ENCODE peak calls at places on chromosomes 6 and 20, in five cellular contexts. Q is HCT116, Z is erythroblast, V is Daoy, I is epithelial cell of prostate. D is an unnamed sample.

GRCh38 chr20:14189794-14190402 is 147.5 kb downstream of the FLRT3 start:
- DNase-seq in Q (peak), Z (no peak), V (no peak), I (no peak), D (peak)

GRCh38 chr20:31605902-31606677 is 1.0 kb downstream of the ID1 start:
- DNase-seq in Q (no peak), Z (peak), V (peak), I (no peak), D (peak)

GRCh38 chr20:1806456-1806855 is 88.8 kb upstream of the SIRPA start:
- DNase-seq in Q (no peak), Z (no peak), V (no peak), I (no peak), D (no peak)

GRCh38 chr6:137830562-137830961 is 36.5 kb upstream of the TNFAIP3 start:
- DNase-seq in Q (no peak), Z (no peak), V (no peak), I (no peak), D (no peak)

GRCh38 chr20:5095454-5095853 is 24.3 kb downstream of the PCNA start:
- DNase-seq in Q (no peak), Z (no peak), V (no peak), I (no peak), D (no peak)

GRCh38 chr6:109073344-109074235 is 21.1 kb downstream of the SESN1 start:
- DNase-seq in Q (peak), Z (peak), V (peak), I (no peak), D (peak)

GRCh38 chr6:159079367-159079766 is 34.6 kb upstream of the TAGAP start:
- DNase-seq in Q (no peak), Z (no peak), V (no peak), I (no peak), D (no peak)

GRCh38 chr6:21158149-21158548 is 435.4 kb upstream of the SOX4 start:
- DNase-seq in Q (no peak), Z (peak), V (no peak), I (no peak), D (peak)

GRCh38 chr6:164832410-164832809 is 477.0 kb downstream of the C6orf118 start:
- DNase-seq in Q (no peak), Z (no peak), V (no peak), I (no peak), D (no peak)

GRCh38 chr20:19212524-19213502 is at the start of gene SLC24A3:
- DNase-seq in Q (no peak), Z (peak), V (peak), I (peak), D (peak)

GRCh38 chr6:83378621-83379388 is 52.0 kb downstream of the ME1 start:
- DNase-seq in Q (no peak), Z (no peak), V (peak), I (no peak), D (peak)

GRCh38 chr6:145734486-145735355 is 599 bp downstream of the EPM2A start:
- DNase-seq in Q (peak), Z (peak), V (peak), I (no peak), D (peak)

GRCh38 chr20:54622338-54623280 is 147.2 kb downstream of the DOK5 start:
- DNase-seq in Q (no peak), Z (no peak), V (peak), I (no peak), D (no peak)

GRCh38 chr6:125818659-125819297 is 28.0 kb downstream of the NCOA7 start:
- DNase-seq in Q (no peak), Z (no peak), V (no peak), I (no peak), D (no peak)

GRCh38 chr6:466564-466963 is 75.0 kb downstream of the IRF4 start:
- DNase-seq in Q (no peak), Z (no peak), V (peak), I (no peak), D (no peak)

GRCh38 chr6:25389501-25389900 is 110.3 kb downstream of the CARMIL1 start:
- DNase-seq in Q (no peak), Z (no peak), V (peak), I (no peak), D (no peak)

GRCh38 chr6:119280586-119281163 is 68.9 kb downstream of the MAN1A1 start:
- DNase-seq in Q (no peak), Z (no peak), V (no peak), I (no peak), D (no peak)

GRCh38 chr6:452301-453067 is 60.9 kb downstream of the IRF4 start:
- DNase-seq in Q (no peak), Z (no peak), V (no peak), I (no peak), D (no peak)

GRCh38 chr6:41239467-41240159 is 11.5 kb downstream of the TREML4 start:
- DNase-seq in Q (no peak), Z (no peak), V (no peak), I (no peak), D (no peak)

GRCh38 chr6:169051371-169051770 is 202.3 kb downstream of the THBS2 start:
- DNase-seq in Q (no peak), Z (no peak), V (no peak), I (no peak), D (no peak)

GRCh38 chr6:168370310-168370991 is 50.9 kb upstream of the DACT2 start:
- DNase-seq in Q (peak), Z (peak), V (peak), I (no peak), D (peak)